ENCODE peak calls at places on chromosomes 12 and 14, in nine cellular contexts. One of them, this sample, is unnamed.

GRCh38 chr14:100261621-100262020 is 22.7 kb downstream of the YY1 start:
- DNase-seq in psoas muscle: no peak
- DNase-seq in CD4-positive, alpha-beta T cell: no peak
- DNase-seq in NCI-H187: no peak
- DNase-seq in amniotic epithelial cell: no peak
- DNase-seq in GM12891: no peak
- DNase-seq in ecto neural progenitor cell: no peak
- DNase-seq in GM10248: no peak
- DNase-seq in EL: no peak
- DNase-seq in this sample: no peak

GRCh38 chr12:67632005-67632404 is 16.5 kb upstream of the DYRK2 start:
- DNase-seq in psoas muscle: no peak
- DNase-seq in CD4-positive, alpha-beta T cell: no peak
- DNase-seq in NCI-H187: no peak
- DNase-seq in amniotic epithelial cell: no peak
- DNase-seq in GM12891: no peak
- DNase-seq in ecto neural progenitor cell: no peak
- DNase-seq in GM10248: no peak
- DNase-seq in EL: no peak
- DNase-seq in this sample: no peak

GRCh38 chr12:2273288-2273687 is 220.5 kb downstream of the CACNA1C start:
- DNase-seq in psoas muscle: peak; percentile 49
- DNase-seq in CD4-positive, alpha-beta T cell: no peak
- DNase-seq in NCI-H187: no peak
- DNase-seq in amniotic epithelial cell: no peak
- DNase-seq in GM12891: no peak
- DNase-seq in ecto neural progenitor cell: no peak
- DNase-seq in GM10248: no peak
- DNase-seq in EL: peak; percentile 66
- DNase-seq in this sample: no peak

GRCh38 chr14:97270308-97270707 is 473.1 kb downstream of the VRK1 start:
- DNase-seq in psoas muscle: no peak
- DNase-seq in CD4-positive, alpha-beta T cell: no peak
- DNase-seq in NCI-H187: no peak
- DNase-seq in amniotic epithelial cell: no peak
- DNase-seq in GM12891: no peak
- DNase-seq in ecto neural progenitor cell: no peak
- DNase-seq in GM10248: no peak
- DNase-seq in EL: no peak
- DNase-seq in this sample: no peak

GRCh38 chr12:124391340-124392261 is 96.7 kb downstream of the RFLNA start:
- DNase-seq in psoas muscle: peak; percentile 75
- DNase-seq in CD4-positive, alpha-beta T cell: peak; percentile 51
- DNase-seq in NCI-H187: no peak
- DNase-seq in amniotic epithelial cell: peak; percentile 55
- DNase-seq in GM12891: peak; percentile 77
- DNase-seq in ecto neural progenitor cell: no peak
- DNase-seq in GM10248: peak; percentile 84
- DNase-seq in EL: peak; percentile 79
- DNase-seq in this sample: peak; percentile 80

GRCh38 chr12:121996945-121997612 is 24.6 kb upstream of the BCL7A start:
- DNase-seq in psoas muscle: no peak
- DNase-seq in CD4-positive, alpha-beta T cell: no peak
- DNase-seq in NCI-H187: no peak
- DNase-seq in amniotic epithelial cell: no peak
- DNase-seq in GM12891: no peak
- DNase-seq in ecto neural progenitor cell: no peak
- DNase-seq in GM10248: no peak
- DNase-seq in EL: peak; percentile 29
- DNase-seq in this sample: no peak

GRCh38 chr12:1835178-1836131 is 15.1 kb downstream of the LRTM2 start:
- DNase-seq in psoas muscle: peak; percentile 3
- DNase-seq in CD4-positive, alpha-beta T cell: no peak
- DNase-seq in NCI-H187: no peak
- DNase-seq in amniotic epithelial cell: no peak
- DNase-seq in GM12891: no peak
- DNase-seq in ecto neural progenitor cell: no peak
- DNase-seq in GM10248: no peak
- DNase-seq in EL: no peak
- DNase-seq in this sample: no peak

GRCh38 chr12:94879542-94879941 is 124.0 kb downstream of the NDUFA12 start:
- DNase-seq in psoas muscle: no peak
- DNase-seq in CD4-positive, alpha-beta T cell: no peak
- DNase-seq in NCI-H187: no peak
- DNase-seq in amniotic epithelial cell: peak; percentile 19
- DNase-seq in GM12891: no peak
- DNase-seq in ecto neural progenitor cell: no peak
- DNase-seq in GM10248: no peak
- DNase-seq in EL: peak; percentile 9
- DNase-seq in this sample: peak; percentile 18

GRCh38 chr14:104821971-104822608 is 21.2 kb downstream of the ZBTB42 start:
- DNase-seq in psoas muscle: no peak
- DNase-seq in CD4-positive, alpha-beta T cell: no peak
- DNase-seq in NCI-H187: no peak
- DNase-seq in amniotic epithelial cell: no peak
- DNase-seq in GM12891: no peak
- DNase-seq in ecto neural progenitor cell: no peak
- DNase-seq in GM10248: no peak
- DNase-seq in EL: no peak
- DNase-seq in this sample: no peak

This sample was measured in mesenchymal stem cell.